ENCODE peak calls at places on chromosomes 1 and 21, in six cellular contexts. One of them, this sample, is unnamed.

GRCh38 chr1:39113109-39113743 is 87.1 kb downstream of the NDUFS5 start:
- DNase-seq in A549: no peak
- DNase-seq in activated CD8-positive, alpha-beta memory T cell treated with anti-CD3 and anti-CD28 coated beads for 1 hour: no peak
- DNase-seq in HFF-Myc: no peak
- DNase-seq in epithelial cell of esophagus: peak; percentile 85
- DNase-seq in CD4-positive, alpha-beta T cell: no peak
- DNase-seq in this sample: no peak

GRCh38 chr1:15722411-15722810 is 13.6 kb upstream of the SLC25A34 start:
- DNase-seq in A549: no peak
- DNase-seq in activated CD8-positive, alpha-beta memory T cell treated with anti-CD3 and anti-CD28 coated beads for 1 hour: no peak
- DNase-seq in HFF-Myc: no peak
- DNase-seq in epithelial cell of esophagus: no peak
- DNase-seq in CD4-positive, alpha-beta T cell: no peak
- DNase-seq in this sample: no peak

GRCh38 chr1:84688461-84689061 is 1.7 kb downstream of the SSX2IP start:
- DNase-seq in A549: no peak
- DNase-seq in activated CD8-positive, alpha-beta memory T cell treated with anti-CD3 and anti-CD28 coated beads for 1 hour: no peak
- DNase-seq in HFF-Myc: no peak
- DNase-seq in epithelial cell of esophagus: peak; percentile 52
- DNase-seq in CD4-positive, alpha-beta T cell: no peak
- DNase-seq in this sample: no peak

GRCh38 chr1:4745560-4745959 is 91.2 kb downstream of the AJAP1 start:
- DNase-seq in A549: no peak
- DNase-seq in activated CD8-positive, alpha-beta memory T cell treated with anti-CD3 and anti-CD28 coated beads for 1 hour: no peak
- DNase-seq in HFF-Myc: no peak
- DNase-seq in epithelial cell of esophagus: no peak
- DNase-seq in CD4-positive, alpha-beta T cell: no peak
- DNase-seq in this sample: no peak

GRCh38 chr1:172112573-172112972 is 271.3 kb downstream of the DNM3 start:
- DNase-seq in A549: no peak
- DNase-seq in activated CD8-positive, alpha-beta memory T cell treated with anti-CD3 and anti-CD28 coated beads for 1 hour: no peak
- DNase-seq in HFF-Myc: no peak
- DNase-seq in epithelial cell of esophagus: peak; percentile 32
- DNase-seq in CD4-positive, alpha-beta T cell: no peak
- DNase-seq in this sample: no peak

GRCh38 chr1:116711061-116711582 is 43.1 kb upstream of the CD2 start:
- DNase-seq in A549: no peak
- DNase-seq in activated CD8-positive, alpha-beta memory T cell treated with anti-CD3 and anti-CD28 coated beads for 1 hour: no peak
- DNase-seq in HFF-Myc: no peak
- DNase-seq in epithelial cell of esophagus: peak; percentile 77
- DNase-seq in CD4-positive, alpha-beta T cell: no peak
- DNase-seq in this sample: no peak

GRCh38 chr1:20721117-20722061 is 3.6 kb upstream of the KIF17 start:
- DNase-seq in A549: no peak
- DNase-seq in activated CD8-positive, alpha-beta memory T cell treated with anti-CD3 and anti-CD28 coated beads for 1 hour: no peak
- DNase-seq in HFF-Myc: no peak
- DNase-seq in epithelial cell of esophagus: no peak
- DNase-seq in CD4-positive, alpha-beta T cell: no peak
- DNase-seq in this sample: no peak

GRCh38 chr1:52556641-52557360 is 3.9 kb upstream of the TUT4 start:
- DNase-seq in A549: no peak
- DNase-seq in activated CD8-positive, alpha-beta memory T cell treated with anti-CD3 and anti-CD28 coated beads for 1 hour: no peak
- DNase-seq in HFF-Myc: no peak
- DNase-seq in epithelial cell of esophagus: peak; percentile 63
- DNase-seq in CD4-positive, alpha-beta T cell: no peak
- DNase-seq in this sample: no peak

GRCh38 chr21:41706678-41707077 is 60.2 kb downstream of the RIPK4 start:
- DNase-seq in A549: no peak
- DNase-seq in activated CD8-positive, alpha-beta memory T cell treated with anti-CD3 and anti-CD28 coated beads for 1 hour: no peak
- DNase-seq in HFF-Myc: no peak
- DNase-seq in epithelial cell of esophagus: peak; percentile 48
- DNase-seq in CD4-positive, alpha-beta T cell: no peak
- DNase-seq in this sample: no peak

GRCh38 chr1:32695098-32695904 is 7.3 kb downstream of the SYNC start:
- DNase-seq in A549: no peak
- DNase-seq in activated CD8-positive, alpha-beta memory T cell treated with anti-CD3 and anti-CD28 coated beads for 1 hour: no peak
- DNase-seq in HFF-Myc: no peak
- DNase-seq in epithelial cell of esophagus: no peak
- DNase-seq in CD4-positive, alpha-beta T cell: no peak
- DNase-seq in this sample: no peak

GRCh38 chr21:44253832-44254700 is 7.6 kb downstream of the DNMT3L start:
- DNase-seq in A549: no peak
- DNase-seq in activated CD8-positive, alpha-beta memory T cell treated with anti-CD3 and anti-CD28 coated beads for 1 hour: no peak
- DNase-seq in HFF-Myc: no peak
- DNase-seq in epithelial cell of esophagus: no peak
- DNase-seq in CD4-positive, alpha-beta T cell: no peak
- DNase-seq in this sample: no peak

GRCh38 chr1:44811714-44812151 is 3.4 kb downstream of the BTBD19 start:
- DNase-seq in A549: no peak
- DNase-seq in activated CD8-positive, alpha-beta memory T cell treated with anti-CD3 and anti-CD28 coated beads for 1 hour: no peak
- DNase-seq in HFF-Myc: peak; percentile 74
- DNase-seq in epithelial cell of esophagus: no peak
- DNase-seq in CD4-positive, alpha-beta T cell: no peak
- DNase-seq in this sample: no peak

GRCh38 chr21:38438476-38438893 is 59.8 kb downstream of the ERG start:
- DNase-seq in A549: no peak
- DNase-seq in activated CD8-positive, alpha-beta memory T cell treated with anti-CD3 and anti-CD28 coated beads for 1 hour: no peak
- DNase-seq in HFF-Myc: no peak
- DNase-seq in epithelial cell of esophagus: no peak
- DNase-seq in CD4-positive, alpha-beta T cell: no peak
- DNase-seq in this sample: no peak

This sample was measured in GM12878.